ENCODE peak calls at places on chromosome 22, in six cellular contexts. X is fibroblast of the aortic adventitia, W is left ventricle myocardium inferior, V is astrocyte of the spinal cord, A is chondrocyte, O is breast epithelium. P is an unnamed sample.
A peak's percentile ranks its signal among the peaks of the same experiment; 100 is the strongest.

GRCh38 chr22:17570851-17571631 is 7.7 kb downstream of the SLC25A18 start:
- DNase-seq in X (peak; percentile 61), W (peak; percentile 92), V (peak; percentile 83), A (no peak), O (peak; percentile 72), P (peak; percentile 98)

GRCh38 chr22:29633514-29634312 is 30.3 kb downstream of the NF2 start:
- DNase-seq in X (peak; percentile 42), W (no peak), V (peak; percentile 77), A (no peak), O (no peak), P (no peak)

GRCh38 chr22:23903328-23903971 is 9.3 kb downstream of the MIF start:
- DNase-seq in X (no peak), W (no peak), V (peak; percentile 25), A (no peak), O (peak; percentile 51), P (peak; percentile 84)

GRCh38 chr22:40637181-40638150 is 947 bp upstream of the MRTFA start:
- DNase-seq in X (no peak), W (peak; percentile 33), V (no peak), A (peak; percentile 56), O (no peak), P (no peak)

GRCh38 chr22:47567741-47568140 is 805.3 kb downstream of the TBC1D22A start:
- DNase-seq in X (no peak), W (no peak), V (no peak), A (no peak), O (no peak), P (no peak)

GRCh38 chr22:38824587-38824986 is 19.2 kb downstream of the NPTXR start:
- DNase-seq in X (peak; percentile 79), W (peak; percentile 38), V (peak; percentile 72), A (peak; percentile 69), O (no peak), P (peak; percentile 86)

GRCh38 chr22:39469326-39469680 is 12.5 kb downstream of the MGAT3 start:
- DNase-seq in X (no peak), W (no peak), V (no peak), A (no peak), O (no peak), P (no peak)

GRCh38 chr22:41308544-41308947 is 7.2 kb downstream of the ZC3H7B start:
- DNase-seq in X (peak; percentile 25), W (no peak), V (no peak), A (no peak), O (no peak), P (no peak)

GRCh38 chr22:45268167-45268957 is 16.4 kb upstream of the UPK3A start:
- DNase-seq in X (no peak), W (no peak), V (no peak), A (no peak), O (no peak), P (no peak)

GRCh38 chr22:19903031-19903430 is 38.5 kb upstream of the COMT start:
- DNase-seq in X (no peak), W (no peak), V (no peak), A (no peak), O (no peak), P (no peak)

DNA sequence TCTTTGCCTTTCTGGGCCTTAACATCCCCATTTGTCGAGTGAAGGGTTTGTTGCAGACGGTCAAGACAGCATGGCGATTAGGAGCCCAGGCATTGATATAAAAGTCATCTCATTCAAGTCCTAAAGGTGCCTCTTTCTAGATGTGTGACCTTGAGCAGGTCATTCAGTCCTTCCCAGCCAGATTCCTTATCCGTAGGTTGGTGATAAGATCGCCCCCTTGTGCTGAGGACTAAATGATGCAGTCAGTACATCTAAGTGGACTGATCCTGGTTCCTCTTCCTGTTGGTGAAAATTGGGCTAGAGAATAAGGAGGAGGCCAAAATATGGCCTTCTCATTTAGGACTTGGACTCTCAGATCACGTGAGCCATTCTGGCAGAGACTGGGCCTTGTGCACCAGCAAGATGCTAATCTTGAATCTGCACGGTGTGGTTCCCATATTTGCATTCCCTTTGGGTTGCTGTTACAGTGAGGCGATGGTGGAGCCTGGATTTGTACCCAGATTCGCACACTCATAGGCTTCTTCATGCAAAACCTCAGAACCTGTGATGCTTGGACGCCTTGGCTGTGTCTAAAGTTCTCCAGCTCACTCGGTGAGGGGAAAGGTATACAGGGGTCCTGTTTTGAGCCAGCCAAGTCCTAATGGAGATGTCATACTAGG is 156.8 kb downstream of the MYO18B start:
- DNase-seq in X (no peak), W (no peak), V (no peak), A (no peak), O (no peak), P (no peak)
- TF ChIP-seq CTCF in X (no peak), W (peak; percentile 21), V (no peak), A (no peak), O (no peak), P (peak; percentile 8)

DNA sequence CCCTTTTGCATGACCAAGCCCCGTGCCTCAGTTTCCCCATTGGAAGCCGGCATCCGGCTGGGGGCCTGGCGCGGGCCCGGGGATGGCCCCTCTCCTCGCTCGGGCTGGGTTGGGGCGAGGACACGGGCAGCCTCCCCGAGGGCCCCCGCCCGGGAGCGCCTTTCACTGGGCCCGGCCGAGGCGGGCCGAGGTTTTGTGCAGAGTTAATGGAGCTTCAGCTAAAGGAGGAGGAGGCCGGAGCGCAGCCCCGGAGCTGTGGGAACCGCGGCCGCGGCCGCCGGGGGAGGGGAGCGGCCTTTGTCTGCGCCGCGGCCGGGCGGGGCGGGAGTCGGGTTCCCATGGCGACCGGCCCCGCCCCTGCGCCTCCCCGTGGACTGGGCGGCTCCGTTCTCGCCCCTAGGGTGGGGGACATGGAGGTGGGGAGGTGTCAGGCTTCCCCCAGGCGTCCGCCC is 1.4 kb upstream of the MAPK11 start:
- DNase-seq in X (peak; percentile 36), W (peak; percentile 71), V (peak; percentile 64), A (no peak), O (no peak), P (peak; percentile 51)
- TF ChIP-seq CTCF in X (peak; percentile 7), W (peak; percentile 22), V (peak; percentile 12), A (peak; percentile 66), O (no peak), P (no peak)

GRCh38 chr22:30634477-30635233 is 926 bp upstream of the SLC35E4 start:
- DNase-seq in X (peak; percentile 89), W (peak; percentile 87), V (peak; percentile 86), A (no peak), O (peak; percentile 80), P (peak; percentile 90)

GRCh38 chr22:30636226-30637077 is 871 bp downstream of the SLC35E4 start:
- DNase-seq in X (peak; percentile 7), W (peak; percentile 29), V (peak; percentile 8), A (no peak), O (peak; percentile 28), P (peak; percentile 35)

GRCh38 chr22:30640361-30640760 is 4.8 kb downstream of the SLC35E4 start:
- DNase-seq in X (no peak), W (no peak), V (no peak), A (no peak), O (no peak), P (no peak)

GRCh38 chr22:30637701-30638114 is 2.1 kb downstream of the SLC35E4 start:
- DNase-seq in X (peak; percentile 16), W (no peak), V (no peak), A (no peak), O (no peak), P (no peak)

GRCh38 chr22:30635273-30636225 is at the start of gene SLC35E4:
- DNase-seq in X (peak; percentile 84), W (peak; percentile 95), V (peak; percentile 92), A (peak; percentile 96), O (peak; percentile 89), P (peak; percentile 88)
- TF ChIP-seq CTCF in X (peak; percentile 42), W (peak; percentile 24), V (peak; percentile 31), A (peak; percentile 49), O (peak; percentile 9), P (no peak)

DNA sequence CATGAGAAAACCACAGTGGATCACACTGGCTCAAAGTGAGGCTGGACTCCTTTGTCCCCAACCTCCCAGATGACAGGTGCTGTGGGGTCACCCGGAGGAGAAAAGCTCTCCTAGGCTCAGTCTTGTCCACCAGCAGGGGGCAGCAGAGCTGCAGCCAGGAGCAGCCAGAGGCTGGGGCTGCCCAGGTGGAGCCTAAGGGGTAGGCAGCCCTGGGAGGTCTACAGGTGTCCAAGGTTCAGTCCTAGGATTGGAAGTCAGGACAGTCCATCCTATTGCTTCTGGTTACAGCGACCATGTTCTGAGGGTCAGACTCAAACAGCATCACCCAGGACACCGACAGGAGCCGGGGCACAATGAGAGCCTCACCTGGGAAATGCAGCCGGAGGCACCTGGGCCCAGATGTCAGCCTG is 77.6 kb upstream of the IGLL5 start:
- DNase-seq in X (no peak), W (peak; percentile 38), V (no peak), A (no peak), O (peak; percentile 11), P (peak; percentile 47)
- TF ChIP-seq CTCF in X (no peak), W (peak; percentile 84), V (no peak), A (peak; percentile 81), O (no peak), P (peak; percentile 49)